ENCODE peak calls at places on chromosomes 16 and 17, in nine cellular contexts. U, S, O, F, K, B, T, E and W are unnamed samples.

GRCh38 chr16:79638386-79639106 is 38.0 kb upstream of the MAF start:
- DNase-seq in U (no peak), S (no peak), O (no peak), F (no peak), K (no peak), B (no peak), T (no peak), E (no peak), W (no peak)

GRCh38 chr16:16025214-16025968 is 76.0 kb downstream of the ABCC1 start:
- DNase-seq in U (no peak), S (no peak), O (peak), F (no peak), K (no peak), B (peak), T (no peak), E (no peak), W (no peak)

GRCh38 chr17:8072339-8072726 is 15.2 kb downstream of the ALOX12B start:
- DNase-seq in U (no peak), S (no peak), O (no peak), F (no peak), K (no peak), B (no peak), T (no peak), E (no peak), W (no peak)

GRCh38 chr17:71085238-71086033 is 916.1 kb downstream of the KCNJ2 start:
- DNase-seq in U (no peak), S (peak), O (peak), F (peak), K (peak), B (no peak), T (no peak), E (no peak), W (no peak)

GRCh38 chr16:7919782-7920181 is 587.1 kb downstream of the RBFOX1 start:
- DNase-seq in U (no peak), S (no peak), O (no peak), F (no peak), K (no peak), B (no peak), T (no peak), E (no peak), W (no peak)

GRCh38 chr17:3890893-3891219 is 2.0 kb downstream of the CAMKK1 start:
- DNase-seq in U (no peak), S (peak), O (no peak), F (no peak), K (no peak), B (no peak), T (no peak), E (no peak), W (no peak)

GRCh38 chr17:37107406-37108083 is 158.8 kb downstream of the AATF start:
- DNase-seq in U (peak), S (no peak), O (no peak), F (no peak), K (no peak), B (no peak), T (no peak), E (no peak), W (no peak)

GRCh38 chr17:56648814-56649213 is 55.3 kb downstream of the NOG start:
- DNase-seq in U (no peak), S (no peak), O (no peak), F (no peak), K (no peak), B (no peak), T (no peak), E (no peak), W (no peak)

GRCh38 chr16:11668590-11669379 is 530 bp downstream of the SNN start:
- DNase-seq in U (no peak), S (no peak), O (no peak), F (peak), K (no peak), B (no peak), T (no peak), E (no peak), W (no peak)